ENCODE peak calls at places on chromosomes 5 and 9, in eight cellular contexts. Y, T, E, V, Q, A, B and P are unnamed samples.

GRCh38 chr9:78030553-78031270 is 899 bp downstream of the GNAQ start:
- DNase-seq in Y (peak), T (peak), E (peak), Q (peak), V (peak), A (peak), B (no peak), P (peak)

GRCh38 chr9:114431770-114432169 is 44.0 kb upstream of the AKNA start:
- DNase-seq in T (no peak), Y (no peak), E (no peak), Q (no peak), B (no peak), A (no peak), V (no peak), P (no peak)

GRCh38 chr5:178428341-178429155 is 161.6 kb downstream of the COL23A1 start:
- DNase-seq in B (no peak), T (no peak), Q (peak), Y (no peak), E (peak), A (no peak), V (no peak), P (no peak)

GRCh38 chr5:34858798-34859197 is 19.8 kb downstream of the TTC23L start:
- DNase-seq in T (no peak), Y (peak), Q (no peak), V (no peak), A (peak), E (no peak), B (no peak), P (peak)

GRCh38 chr5:41649659-41650058 is 139.3 kb upstream of the PLCXD3 start:
- DNase-seq in Y (peak), Q (no peak), T (no peak), B (no peak), V (no peak), A (peak), E (no peak), P (peak)

GRCh38 chr5:34564706-34565235 is 91.4 kb upstream of the RAI14 start:
- DNase-seq in V (no peak), T (no peak), A (no peak), Q (no peak), B (no peak), Y (peak), E (no peak), P (no peak)

GRCh38 chr5:148739524-148739923 is 85.2 kb upstream of the HTR4 start:
- DNase-seq in E (no peak), T (no peak), Q (no peak), V (no peak), B (no peak), A (peak), Y (no peak), P (peak)

GRCh38 chr9:8917978-8918739 is 1118.6 kb upstream of the DMAC1 start:
- DNase-seq in Y (no peak), Q (no peak), V (no peak), B (no peak), E (no peak), A (no peak), T (no peak), P (no peak)

GRCh38 chr5:99169309-99169708 is 240.5 kb upstream of the CHD1 start:
- DNase-seq in E (no peak), B (no peak), V (no peak), T (peak), A (no peak), Q (no peak), Y (peak), P (peak)

GRCh38 chr5:55303238-55303690 is 4.2 kb downstream of the DHX29 start:
- DNase-seq in T (no peak), Q (no peak), Y (peak), B (no peak), A (peak), E (no peak), V (no peak), P (peak)

GRCh38 chr5:133993152-133993548 is 11.6 kb downstream of the VDAC1 start:
- DNase-seq in Q (no peak), B (peak), A (peak), Y (peak), V (no peak), T (no peak), E (no peak), P (peak)

GRCh38 chr5:75348241-75348640 is 11.2 kb downstream of the HMGCR start:
- DNase-seq in B (no peak), T (no peak), E (no peak), A (no peak), Y (no peak), V (no peak), Q (no peak), P (no peak)

GRCh38 chr5:56862909-56863308 is 46.5 kb upstream of the SETD9 start:
- DNase-seq in T (no peak), Y (no peak), E (no peak), A (no peak), Q (no peak), B (no peak), V (no peak), P (no peak)

GRCh38 chr9:137076636-137077009 is 694 bp upstream of the UAP1L1 start:
- DNase-seq in E (no peak), T (peak), V (no peak), Y (no peak), A (no peak), B (no peak), Q (no peak), P (no peak)

GRCh38 chr9:124503713-124504529 is 3.3 kb downstream of the NR5A1 start:
- DNase-seq in T (peak), A (no peak), Q (no peak), Y (no peak), V (no peak), E (no peak), B (no peak), P (no peak)

GRCh38 chr9:81565144-81565543 is 124.2 kb downstream of the TLE1 start:
- DNase-seq in T (no peak), A (no peak), B (no peak), E (no peak), V (no peak), Q (no peak), Y (no peak), P (no peak)

GRCh38 chr9:35754264-35754663 is at the start of gene MSMP:
- DNase-seq in A (no peak), B (no peak), Q (no peak), V (no peak), Y (no peak), E (no peak), T (no peak), P (no peak)

GRCh38 chr5:34767127-34767526 is 71.8 kb upstream of the TTC23L start:
- DNase-seq in Q (no peak), T (no peak), B (no peak), E (no peak), Y (no peak), A (no peak), V (no peak), P (no peak)

GRCh38 chr9:89277454-89277853 is 33.5 kb upstream of the CKS2 start:
- DNase-seq in B (no peak), T (no peak), Y (peak), E (no peak), Q (no peak), V (no peak), A (no peak), P (peak)

GRCh38 chr5:137357436-137357835 is 141.7 kb downstream of the SPOCK1 start:
- DNase-seq in A (no peak), E (no peak), V (no peak), Q (no peak), B (no peak), Y (no peak), T (no peak), P (no peak)

GRCh38 chr5:57442080-57442839 is 40.4 kb downstream of the ACTBL2 start:
- DNase-seq in Y (peak), V (no peak), T (no peak), E (no peak), A (peak), B (no peak), Q (no peak), P (peak)

GRCh38 chr9:132164604-132165362 is 2.9 kb downstream of the NTNG2 start:
- DNase-seq in Q (no peak), E (peak), B (no peak), Y (peak), A (peak), T (no peak), V (no peak), P (peak)

GRCh38 chr9:133742849-133743444 is 4.8 kb upstream of the SARDH start:
- DNase-seq in E (peak), V (peak), T (peak), Y (peak), A (peak), B (peak), Q (peak), P (peak)

GRCh38 chr5:68151812-68152211 is 63.7 kb upstream of the PIK3R1 start:
- DNase-seq in Y (no peak), E (no peak), B (no peak), A (no peak), V (no peak), T (no peak), Q (no peak), P (no peak)

GRCh38 chr5:68147659-68148058 is 67.9 kb upstream of the PIK3R1 start:
- DNase-seq in T (no peak), E (no peak), V (no peak), Q (no peak), A (no peak), B (no peak), Y (no peak), P (no peak)

GRCh38 chr5:68149189-68149588 is 66.4 kb upstream of the PIK3R1 start:
- DNase-seq in T (no peak), Y (peak), V (no peak), E (no peak), B (no peak), Q (no peak), A (peak), P (peak)

DNA sequence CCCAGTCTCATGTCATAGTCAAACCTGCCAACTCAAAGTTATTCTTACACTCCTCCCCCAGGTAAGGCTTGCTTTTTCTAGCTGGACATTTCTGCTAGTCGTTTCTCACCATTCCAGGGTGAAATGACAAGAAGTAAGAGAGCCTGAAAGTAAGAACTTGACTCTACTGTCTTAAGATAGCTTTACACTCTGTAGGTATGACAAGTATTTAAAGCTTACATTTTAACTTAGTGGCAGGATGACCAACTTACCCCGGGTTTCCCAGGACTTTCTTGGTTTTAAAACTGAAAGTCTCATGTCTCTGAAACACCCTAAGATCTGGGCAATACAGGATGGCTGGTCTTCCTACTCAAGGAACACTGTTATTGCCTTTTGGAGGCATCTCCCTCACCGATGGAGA is 67.5 kb upstream of the PIK3R1 start:
- DNase-seq in B (no peak), Q (no peak), T (no peak), A (no peak), Y (no peak), E (no peak), V (no peak), P (no peak)
- H3K4me3 ChIP-seq in B (no peak), Q (no peak), T (no peak), A (no peak), Y (no peak), E (no peak), V (no peak), P (no peak)

GRCh38 chr9:14888857-14889256 is 21.4 kb downstream of the FREM1 start:
- DNase-seq in B (no peak), V (no peak), A (no peak), E (no peak), Y (no peak), Q (no peak), T (no peak), P (no peak)
- TF ChIP-seq CTCF in B (no peak), V (no peak), A (no peak), E (no peak), Y (no peak), Q (no peak), T (no peak), P (no peak)

GRCh38 chr9:37406603-37407401 is 15.7 kb upstream of the GRHPR start:
- DNase-seq in T (no peak), B (peak), A (no peak), Q (no peak), V (no peak), E (peak), Y (no peak), P (no peak)
- H3K4me3 ChIP-seq in T (no peak), B (no peak), A (no peak), Q (no peak), V (no peak), E (no peak), Y (no peak), P (no peak)

DNA sequence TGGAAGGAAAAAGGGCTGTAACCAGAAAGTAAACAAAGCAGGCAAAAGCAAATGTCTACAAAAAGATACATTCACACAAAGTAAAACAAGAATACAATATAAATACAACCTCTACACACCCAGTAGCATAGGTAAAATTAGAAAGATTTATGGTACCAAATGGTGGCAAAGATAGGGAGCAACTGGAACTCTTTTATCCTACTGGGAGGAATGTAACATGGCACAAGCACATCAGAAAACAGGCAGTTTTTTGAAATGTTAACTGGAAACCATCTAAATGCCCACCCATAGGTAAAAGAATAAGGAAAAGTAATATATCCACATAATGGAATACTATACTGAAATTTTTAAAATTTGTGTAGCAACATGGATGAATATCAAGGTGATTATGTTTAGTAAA is 8.7 kb upstream of the ARL14EPL start:
- DNase-seq in E (no peak), A (no peak), T (no peak), B (no peak), V (no peak), Y (no peak), Q (no peak), P (no peak)
- TF ChIP-seq CTCF in E (no peak), A (peak), T (peak), B (no peak), V (no peak), Y (peak), Q (no peak), P (peak)